ENCODE peak calls at places on chromosomes 6 and 20, in seven cellular contexts. One of them, this sample, is unnamed.
A peak's percentile ranks its signal among the peaks of the same experiment; 100 is the strongest.

GRCh38 chr6:50264995-50265571 is 215.4 kb upstream of the DEFB112 start:
- DNase-seq in GM12865: no peak
- DNase-seq in activated T-cell treated with anti-CD3 and anti-CD28 coated beads for 1 hour: no peak
- DNase-seq in PC-3: peak; percentile 42
- DNase-seq in NCI-H1694: no peak
- DNase-seq in NCI-H1092 treated with DMSO at 0.1 percent for 48 hours: no peak
- DNase-seq in activated T-helper 9 cell treated with anti-CD3 and anti-CD28 coated beads, Interleukin-2, amount 50 U/mL, for 16 hours: no peak
- DNase-seq in this sample: no peak

GRCh38 chr20:24492031-24492607 is 22.7 kb downstream of the SYNDIG1 start:
- DNase-seq in NCI-H1694: no peak
- DNase-seq in GM12865: no peak
- DNase-seq in NCI-H1092 treated with DMSO at 0.1 percent for 48 hours: no peak
- DNase-seq in PC-3: no peak
- DNase-seq in activated T-helper 9 cell treated with anti-CD3 and anti-CD28 coated beads, Interleukin-2, amount 50 U/mL, for 16 hours: no peak
- DNase-seq in activated T-cell treated with anti-CD3 and anti-CD28 coated beads for 1 hour: no peak
- DNase-seq in this sample: no peak

GRCh38 chr6:28977351-28978136 is 27.6 kb downstream of the ZNF311 start:
- DNase-seq in PC-3: peak; percentile 85
- DNase-seq in NCI-H1092 treated with DMSO at 0.1 percent for 48 hours: no peak
- DNase-seq in NCI-H1694: no peak
- DNase-seq in activated T-cell treated with anti-CD3 and anti-CD28 coated beads for 1 hour: no peak
- DNase-seq in activated T-helper 9 cell treated with anti-CD3 and anti-CD28 coated beads, Interleukin-2, amount 50 U/mL, for 16 hours: no peak
- DNase-seq in GM12865: peak; percentile 25
- DNase-seq in this sample: no peak

GRCh38 chr20:513429-513828 is 30.2 kb downstream of the CSNK2A1 start:
- DNase-seq in NCI-H1092 treated with DMSO at 0.1 percent for 48 hours: no peak
- DNase-seq in GM12865: no peak
- DNase-seq in NCI-H1694: no peak
- DNase-seq in activated T-cell treated with anti-CD3 and anti-CD28 coated beads for 1 hour: no peak
- DNase-seq in PC-3: no peak
- DNase-seq in activated T-helper 9 cell treated with anti-CD3 and anti-CD28 coated beads, Interleukin-2, amount 50 U/mL, for 16 hours: no peak
- DNase-seq in this sample: no peak

GRCh38 chr6:66771626-66772025 is 1064.6 kb upstream of the EYS start:
- DNase-seq in activated T-helper 9 cell treated with anti-CD3 and anti-CD28 coated beads, Interleukin-2, amount 50 U/mL, for 16 hours: no peak
- DNase-seq in activated T-cell treated with anti-CD3 and anti-CD28 coated beads for 1 hour: no peak
- DNase-seq in NCI-H1694: no peak
- DNase-seq in NCI-H1092 treated with DMSO at 0.1 percent for 48 hours: no peak
- DNase-seq in GM12865: no peak
- DNase-seq in PC-3: no peak
- DNase-seq in this sample: no peak

GRCh38 chr6:90548001-90548400 is 38.9 kb downstream of the MAP3K7 start:
- DNase-seq in NCI-H1092 treated with DMSO at 0.1 percent for 48 hours: no peak
- DNase-seq in PC-3: no peak
- DNase-seq in GM12865: no peak
- DNase-seq in activated T-cell treated with anti-CD3 and anti-CD28 coated beads for 1 hour: no peak
- DNase-seq in activated T-helper 9 cell treated with anti-CD3 and anti-CD28 coated beads, Interleukin-2, amount 50 U/mL, for 16 hours: no peak
- DNase-seq in NCI-H1694: no peak
- DNase-seq in this sample: no peak

GRCh38 chr20:22339946-22340345 is 244.4 kb downstream of the FOXA2 start:
- DNase-seq in PC-3: peak; percentile 52
- DNase-seq in NCI-H1092 treated with DMSO at 0.1 percent for 48 hours: no peak
- DNase-seq in NCI-H1694: no peak
- DNase-seq in activated T-helper 9 cell treated with anti-CD3 and anti-CD28 coated beads, Interleukin-2, amount 50 U/mL, for 16 hours: no peak
- DNase-seq in GM12865: no peak
- DNase-seq in activated T-cell treated with anti-CD3 and anti-CD28 coated beads for 1 hour: no peak
- DNase-seq in this sample: no peak

GRCh38 chr20:33305591-33306057 is 22.6 kb downstream of the BPIFB1 start:
- DNase-seq in activated T-cell treated with anti-CD3 and anti-CD28 coated beads for 1 hour: no peak
- DNase-seq in NCI-H1694: no peak
- DNase-seq in GM12865: no peak
- DNase-seq in activated T-helper 9 cell treated with anti-CD3 and anti-CD28 coated beads, Interleukin-2, amount 50 U/mL, for 16 hours: no peak
- DNase-seq in PC-3: no peak
- DNase-seq in NCI-H1092 treated with DMSO at 0.1 percent for 48 hours: no peak
- DNase-seq in this sample: no peak

GRCh38 chr6:140956567-140957306 is 1176.0 kb upstream of the GJE1 start:
- DNase-seq in activated T-cell treated with anti-CD3 and anti-CD28 coated beads for 1 hour: no peak
- DNase-seq in GM12865: no peak
- DNase-seq in PC-3: no peak
- DNase-seq in NCI-H1694: peak; percentile 97
- DNase-seq in activated T-helper 9 cell treated with anti-CD3 and anti-CD28 coated beads, Interleukin-2, amount 50 U/mL, for 16 hours: no peak
- DNase-seq in NCI-H1092 treated with DMSO at 0.1 percent for 48 hours: peak; percentile 75
- DNase-seq in this sample: no peak

GRCh38 chr20:24915440-24915839 is 33.6 kb upstream of the CST7 start:
- DNase-seq in activated T-cell treated with anti-CD3 and anti-CD28 coated beads for 1 hour: no peak
- DNase-seq in NCI-H1694: no peak
- DNase-seq in NCI-H1092 treated with DMSO at 0.1 percent for 48 hours: no peak
- DNase-seq in activated T-helper 9 cell treated with anti-CD3 and anti-CD28 coated beads, Interleukin-2, amount 50 U/mL, for 16 hours: no peak
- DNase-seq in PC-3: no peak
- DNase-seq in GM12865: no peak
- DNase-seq in this sample: no peak

GRCh38 chr20:58308680-58309527 is 611 bp upstream of the RAB22A start:
- DNase-seq in activated T-cell treated with anti-CD3 and anti-CD28 coated beads for 1 hour: peak; percentile 47
- DNase-seq in activated T-helper 9 cell treated with anti-CD3 and anti-CD28 coated beads, Interleukin-2, amount 50 U/mL, for 16 hours: no peak
- DNase-seq in GM12865: peak; percentile 81
- DNase-seq in NCI-H1694: no peak
- DNase-seq in NCI-H1092 treated with DMSO at 0.1 percent for 48 hours: no peak
- DNase-seq in PC-3: peak; percentile 39
- DNase-seq in this sample: peak; percentile 71

GRCh38 chr6:122347251-122347650 is 52.2 kb upstream of the HSF2 start:
- DNase-seq in activated T-cell treated with anti-CD3 and anti-CD28 coated beads for 1 hour: no peak
- DNase-seq in GM12865: no peak
- DNase-seq in PC-3: no peak
- DNase-seq in activated T-helper 9 cell treated with anti-CD3 and anti-CD28 coated beads, Interleukin-2, amount 50 U/mL, for 16 hours: no peak
- DNase-seq in NCI-H1092 treated with DMSO at 0.1 percent for 48 hours: no peak
- DNase-seq in NCI-H1694: no peak
- DNase-seq in this sample: no peak

GRCh38 chr6:39452306-39452705 is 129.8 kb upstream of the KCNK16 start:
- DNase-seq in activated T-cell treated with anti-CD3 and anti-CD28 coated beads for 1 hour: no peak
- DNase-seq in NCI-H1092 treated with DMSO at 0.1 percent for 48 hours: no peak
- DNase-seq in NCI-H1694: no peak
- DNase-seq in GM12865: peak; percentile 8
- DNase-seq in PC-3: peak; percentile 43
- DNase-seq in activated T-helper 9 cell treated with anti-CD3 and anti-CD28 coated beads, Interleukin-2, amount 50 U/mL, for 16 hours: no peak
- DNase-seq in this sample: no peak

GRCh38 chr6:43963203-43963602 is 164.0 kb downstream of the MRPL14 start:
- DNase-seq in PC-3: no peak
- DNase-seq in activated T-cell treated with anti-CD3 and anti-CD28 coated beads for 1 hour: no peak
- DNase-seq in GM12865: no peak
- DNase-seq in NCI-H1092 treated with DMSO at 0.1 percent for 48 hours: no peak
- DNase-seq in activated T-helper 9 cell treated with anti-CD3 and anti-CD28 coated beads, Interleukin-2, amount 50 U/mL, for 16 hours: no peak
- DNase-seq in NCI-H1694: no peak
- DNase-seq in this sample: no peak

GRCh38 chr6:19231878-19232519 is 605.2 kb upstream of the ID4 start:
- DNase-seq in activated T-helper 9 cell treated with anti-CD3 and anti-CD28 coated beads, Interleukin-2, amount 50 U/mL, for 16 hours: no peak
- DNase-seq in NCI-H1694: no peak
- DNase-seq in NCI-H1092 treated with DMSO at 0.1 percent for 48 hours: peak; percentile 88
- DNase-seq in activated T-cell treated with anti-CD3 and anti-CD28 coated beads for 1 hour: no peak
- DNase-seq in GM12865: no peak
- DNase-seq in PC-3: no peak
- DNase-seq in this sample: no peak

GRCh38 chr6:90790696-90791095 is 203.8 kb upstream of the MAP3K7 start:
- DNase-seq in activated T-helper 9 cell treated with anti-CD3 and anti-CD28 coated beads, Interleukin-2, amount 50 U/mL, for 16 hours: no peak
- DNase-seq in NCI-H1092 treated with DMSO at 0.1 percent for 48 hours: no peak
- DNase-seq in PC-3: no peak
- DNase-seq in NCI-H1694: no peak
- DNase-seq in activated T-cell treated with anti-CD3 and anti-CD28 coated beads for 1 hour: no peak
- DNase-seq in GM12865: no peak
- DNase-seq in this sample: no peak

GRCh38 chr20:403582-403957 is 4.5 kb upstream of the RBCK1 start:
- DNase-seq in NCI-H1694: no peak
- DNase-seq in GM12865: no peak
- DNase-seq in activated T-helper 9 cell treated with anti-CD3 and anti-CD28 coated beads, Interleukin-2, amount 50 U/mL, for 16 hours: no peak
- DNase-seq in activated T-cell treated with anti-CD3 and anti-CD28 coated beads for 1 hour: no peak
- DNase-seq in PC-3: no peak
- DNase-seq in NCI-H1092 treated with DMSO at 0.1 percent for 48 hours: no peak
- DNase-seq in this sample: no peak

GRCh38 chr6:111437573-111437972 is 45.4 kb downstream of the REV3L start:
- DNase-seq in activated T-helper 9 cell treated with anti-CD3 and anti-CD28 coated beads, Interleukin-2, amount 50 U/mL, for 16 hours: no peak
- DNase-seq in GM12865: no peak
- DNase-seq in PC-3: no peak
- DNase-seq in activated T-cell treated with anti-CD3 and anti-CD28 coated beads for 1 hour: no peak
- DNase-seq in NCI-H1092 treated with DMSO at 0.1 percent for 48 hours: no peak
- DNase-seq in NCI-H1694: no peak
- DNase-seq in this sample: no peak

GRCh38 chr6:3233321-3233720 is 5.9 kb upstream of the TUBB2B start:
- DNase-seq in NCI-H1092 treated with DMSO at 0.1 percent for 48 hours: no peak
- DNase-seq in GM12865: no peak
- DNase-seq in NCI-H1694: no peak
- DNase-seq in PC-3: no peak
- DNase-seq in activated T-helper 9 cell treated with anti-CD3 and anti-CD28 coated beads, Interleukin-2, amount 50 U/mL, for 16 hours: no peak
- DNase-seq in activated T-cell treated with anti-CD3 and anti-CD28 coated beads for 1 hour: no peak
- DNase-seq in this sample: no peak

GRCh38 chr6:145643760-145644159 is 91.6 kb downstream of the EPM2A start:
- DNase-seq in PC-3: no peak
- DNase-seq in activated T-helper 9 cell treated with anti-CD3 and anti-CD28 coated beads, Interleukin-2, amount 50 U/mL, for 16 hours: no peak
- DNase-seq in NCI-H1092 treated with DMSO at 0.1 percent for 48 hours: no peak
- DNase-seq in GM12865: no peak
- DNase-seq in activated T-cell treated with anti-CD3 and anti-CD28 coated beads for 1 hour: no peak
- DNase-seq in NCI-H1694: no peak
- DNase-seq in this sample: no peak

GRCh38 chr6:13183446-13184088 is 144.8 kb downstream of the TBC1D7 start:
- DNase-seq in GM12865: no peak
- DNase-seq in NCI-H1092 treated with DMSO at 0.1 percent for 48 hours: no peak
- DNase-seq in PC-3: peak; percentile 7
- DNase-seq in activated T-helper 9 cell treated with anti-CD3 and anti-CD28 coated beads, Interleukin-2, amount 50 U/mL, for 16 hours: no peak
- DNase-seq in NCI-H1694: no peak
- DNase-seq in activated T-cell treated with anti-CD3 and anti-CD28 coated beads for 1 hour: no peak
- DNase-seq in this sample: no peak

GRCh38 chr6:29816030-29816429 is 11.6 kb upstream of the HLA-G start:
- DNase-seq in NCI-H1694: no peak
- DNase-seq in PC-3: peak; percentile 17
- DNase-seq in activated T-helper 9 cell treated with anti-CD3 and anti-CD28 coated beads, Interleukin-2, amount 50 U/mL, for 16 hours: no peak
- DNase-seq in GM12865: no peak
- DNase-seq in activated T-cell treated with anti-CD3 and anti-CD28 coated beads for 1 hour: no peak
- DNase-seq in NCI-H1092 treated with DMSO at 0.1 percent for 48 hours: no peak
- DNase-seq in this sample: no peak